ENCODE peak calls at places on chromosomes 6 and 20, in four cellular contexts. B is GM23248, D is mesendoderm, P is adrenal gland. L is an unnamed sample.
A peak's percentile ranks its signal among the peaks of the same experiment; 100 is the strongest.

GRCh38 chr20:25314497-25315417 is 66.9 kb downstream of the PYGB start:
- DNase-seq in B (no peak), P (no peak), D (no peak), L (no peak)

GRCh38 chr6:15879372-15880261 is 216.8 kb upstream of the DTNBP1 start:
- DNase-seq in P (peak; percentile 83), D (no peak), B (peak; percentile 86), L (peak; percentile 68)

GRCh38 chr6:2448826-2449571 is 203.6 kb upstream of the GMDS start:
- DNase-seq in D (peak; percentile 84), P (no peak), B (peak; percentile 84), L (peak; percentile 70)

GRCh38 chr6:47247227-47247797 is 62.4 kb downstream of the TNFRSF21 start:
- DNase-seq in D (no peak), P (no peak), B (peak; percentile 21), L (no peak)

GRCh38 chr20:20214757-20215275 is 153.1 kb upstream of the INSM1 start:
- DNase-seq in B (no peak), D (no peak), P (no peak), L (no peak)

GRCh38 chr6:168161371-168161750 is 82.3 kb upstream of the FRMD1 start:
- DNase-seq in B (no peak), P (no peak), D (no peak), L (no peak)

GRCh38 chr6:137277971-137278602 is 58.9 kb upstream of the IFNGR1 start:
- DNase-seq in P (no peak), D (peak; percentile 95), B (peak; percentile 89), L (peak; percentile 81)

GRCh38 chr6:165653196-165653595 is 9.8 kb downstream of the PDE10A start:
- DNase-seq in B (no peak), P (no peak), D (no peak), L (no peak)

GRCh38 chr6:74741608-74742007 is 464.2 kb downstream of the COL12A1 start:
- DNase-seq in D (no peak), P (no peak), B (no peak), L (no peak)

GRCh38 chr6:14128017-14128416 is 10.4 kb downstream of the CD83 start:
- DNase-seq in P (no peak), B (no peak), D (no peak), L (no peak)

GRCh38 chr20:46683939-46684750 is 5.1 kb downstream of the TP53RK start:
- DNase-seq in B (peak; percentile 85), D (peak; percentile 93), P (peak; percentile 80), L (no peak)

GRCh38 chr6:154928325-154928922 is 66.7 kb upstream of the TIAM2 start:
- DNase-seq in D (peak; percentile 75), P (peak; percentile 50), B (peak; percentile 83), L (peak; percentile 74)

GRCh38 chr20:47785321-47785899 is at the start of gene SULF2:
- DNase-seq in D (peak; percentile 42), B (peak; percentile 36), P (no peak), L (no peak)

GRCh38 chr6:63805808-63806572 is 170.4 kb downstream of the PHF3 start:
- DNase-seq in D (peak; percentile 37), P (peak; percentile 20), B (peak; percentile 88), L (no peak)

GRCh38 chr6:62775427-62776022 is 435.7 kb upstream of the FKBP1C start:
- DNase-seq in P (no peak), D (peak; percentile 47), B (peak; percentile 39), L (no peak)

GRCh38 chr6:56370127-56370540 is 122.8 kb upstream of the COL21A1 start:
- DNase-seq in D (peak; percentile 78), B (peak; percentile 84), P (peak; percentile 53), L (no peak)

GRCh38 chr6:6793388-6794250 is 205.1 kb downstream of the LY86 start:
- DNase-seq in P (no peak), B (no peak), D (no peak), L (no peak)

GRCh38 chr6:30169658-30170614 is 6.6 kb downstream of the TRIM15 start:
- DNase-seq in D (peak; percentile 67), P (no peak), B (peak; percentile 68), L (peak; percentile 44)

GRCh38 chr20:1087311-1087710 is 31.1 kb upstream of the PSMF1 start:
- DNase-seq in B (no peak), P (no peak), D (no peak), L (no peak)

GRCh38 chr6:155510879-155511278 is 55.2 kb upstream of the NOX3 start:
- DNase-seq in P (no peak), D (no peak), B (no peak), L (no peak)

GRCh38 chr6:159466934-159467333 is 226.1 kb downstream of the SOD2 start:
- DNase-seq in D (no peak), P (no peak), B (no peak), L (no peak)

GRCh38 chr20:54203281-54203680 is 4.6 kb upstream of the PFDN4 start:
- DNase-seq in P (no peak), D (no peak), B (no peak), L (no peak)

GRCh38 chr6:165674155-165675029 is 11.4 kb upstream of the PDE10A start:
- DNase-seq in D (no peak), B (no peak), P (no peak), L (no peak)

GRCh38 chr6:74170118-74170517 is 474.1 kb downstream of the CD109 start:
- DNase-seq in P (no peak), D (no peak), B (peak; percentile 45), L (no peak)

GRCh38 chr6:150770631-150771030 is 94.9 kb upstream of the MTHFD1L start:
- DNase-seq in P (no peak), B (peak; percentile 14), D (no peak), L (no peak)

GRCh38 chr6:82348130-82348529 is 15.5 kb upstream of the TPBG start:
- DNase-seq in B (no peak), D (peak; percentile 76), P (no peak), L (no peak)

GRCh38 chr20:19376451-19376971 is 164.1 kb downstream of the SLC24A3 start:
- DNase-seq in B (no peak), D (no peak), P (no peak), L (no peak)

GRCh38 chr6:77447254-77447653 is 16.0 kb downstream of the HTR1B start:
- DNase-seq in P (no peak), D (no peak), B (peak; percentile 58), L (no peak)

GRCh38 chr6:54775586-54775985 is 71.0 kb upstream of the FAM83B start:
- DNase-seq in B (peak; percentile 18), D (no peak), P (no peak), L (no peak)

GRCh38 chr20:46311039-46311650 is 2.8 kb upstream of the CDH22 start:
- DNase-seq in D (no peak), P (no peak), B (peak; percentile 32), L (no peak)

GRCh38 chr6:154951400-154952200 is 43.5 kb upstream of the TIAM2 start:
- DNase-seq in D (no peak), P (no peak), B (no peak), L (no peak)

GRCh38 chr6:12415980-12416598 is 125.9 kb downstream of the EDN1 start:
- DNase-seq in B (no peak), D (no peak), P (no peak), L (no peak)

GRCh38 chr6:158474961-158475343 is 84.9 kb upstream of the TMEM181 start:
- DNase-seq in B (peak; percentile 42), D (no peak), P (no peak), L (no peak)

DNA sequence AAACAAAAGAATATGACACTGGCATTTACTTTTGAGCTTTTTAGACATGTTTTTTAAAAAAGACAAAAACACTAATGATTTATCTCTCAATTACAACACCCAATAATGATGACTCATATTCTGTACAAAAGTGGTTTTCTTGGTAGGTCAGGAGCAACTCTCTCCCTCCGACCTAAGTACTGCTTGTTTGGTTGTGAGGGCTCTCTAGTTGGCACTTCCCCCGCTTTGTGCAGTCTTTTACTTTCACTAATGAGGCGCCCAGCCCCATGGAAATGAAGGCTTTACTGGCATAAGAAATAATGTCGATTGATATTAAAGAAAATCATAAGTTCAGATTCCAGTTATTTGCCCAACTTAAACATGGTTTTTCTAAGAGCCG is 1.3 kb downstream of the KPNA5 start:
- DNase-seq in P (peak; percentile 50), D (peak; percentile 8), B (peak; percentile 56), L (no peak)
- H3K4me3 ChIP-seq in P (peak overlapping the region; percentile 74), D (no peak overlapping the region), B (peak overlapping the region; percentile 87), L (no peak overlapping the region)

DNA sequence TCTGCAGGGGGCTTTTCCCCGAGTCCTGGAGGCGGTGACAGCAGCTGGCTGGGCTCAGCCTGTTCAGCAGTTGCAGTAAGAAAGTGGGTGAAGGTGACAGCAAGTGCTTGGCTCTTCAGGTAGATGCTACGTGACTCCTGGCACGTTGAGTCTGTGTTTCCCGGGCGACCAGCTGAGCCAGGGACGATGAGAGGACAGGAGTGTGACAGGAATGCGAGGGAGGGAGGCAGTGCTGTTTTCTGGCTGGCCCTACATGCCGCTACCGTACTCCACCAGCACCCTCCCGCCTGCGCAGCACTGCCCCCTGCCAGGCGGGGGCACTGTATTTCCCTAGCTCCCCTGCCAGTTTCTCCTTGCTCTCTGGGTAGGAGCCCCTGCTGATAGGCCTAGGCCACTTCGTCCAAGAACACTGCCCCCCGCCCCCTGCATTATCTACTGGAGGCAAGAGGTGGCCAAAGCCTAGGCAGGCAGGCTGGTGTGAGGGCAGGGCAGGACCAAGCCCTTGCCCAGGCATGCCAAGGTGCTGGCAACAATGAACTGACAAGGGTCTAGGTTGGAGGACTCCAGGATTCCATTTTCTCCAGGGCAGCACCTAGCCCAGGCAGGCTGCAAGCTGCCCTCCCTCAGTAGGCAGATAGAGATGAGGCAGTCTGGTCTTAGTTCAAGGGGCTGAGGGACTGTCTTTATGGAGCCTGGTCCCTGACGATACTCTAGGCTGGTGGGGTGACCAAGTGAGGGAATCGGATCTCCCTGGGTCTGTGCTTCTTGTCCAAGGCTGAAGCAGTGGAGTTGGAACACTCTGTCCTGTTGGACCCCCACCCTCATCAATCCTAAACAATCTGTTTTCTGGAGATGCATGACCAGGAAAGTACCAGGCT is 19.2 kb downstream of the MRPS18A start:
- DNase-seq in B (peak; percentile 72), P (peak; percentile 81), D (peak; percentile 92), L (peak; percentile 61)
- H3K27ac ChIP-seq in B (peak overlapping the region; percentile 53), P (peak overlapping the region; percentile 42), D (no peak overlapping the region), L (no peak overlapping the region)

DNA sequence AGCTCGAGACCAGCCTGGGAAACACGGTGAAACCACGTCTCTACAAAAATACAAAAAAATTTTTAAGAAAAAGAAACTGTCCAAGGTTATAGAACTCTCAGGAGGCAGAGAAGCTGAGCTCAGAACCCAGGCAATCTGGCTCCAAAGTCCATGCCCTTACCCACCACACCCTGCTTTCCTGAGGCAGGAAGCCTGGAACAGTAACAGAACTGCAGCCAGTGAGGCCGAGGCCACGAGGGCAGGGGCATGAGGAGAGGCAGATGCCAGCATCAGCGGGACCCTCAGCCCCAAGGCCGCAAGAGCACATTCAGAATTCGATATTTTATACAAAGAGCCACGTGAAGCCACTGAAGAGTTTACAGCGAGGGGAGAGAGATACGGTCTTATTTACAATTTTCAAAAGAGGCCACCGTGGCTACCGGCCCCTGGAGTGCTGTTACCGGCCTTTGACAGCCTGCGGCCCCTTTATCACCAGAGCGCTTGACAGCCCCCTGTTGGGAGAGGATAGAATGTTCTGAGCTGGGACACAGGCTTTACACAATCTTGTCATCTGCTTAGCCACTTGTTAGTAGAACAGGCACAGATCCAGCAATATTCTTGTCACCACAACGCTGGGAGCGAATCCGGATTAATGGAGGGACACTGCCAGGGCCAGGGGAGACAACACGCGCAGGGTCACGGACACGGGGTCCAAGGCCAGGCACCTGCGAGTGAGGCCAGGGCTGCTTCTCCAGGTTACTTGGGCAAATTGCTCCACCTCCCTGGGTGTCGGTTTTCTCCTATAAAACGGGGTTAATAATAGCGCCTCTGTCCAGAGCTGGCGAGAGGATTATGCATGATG is 5.6 kb downstream of the SPATA2 start:
- DNase-seq in P (peak; percentile 76), D (peak; percentile 64), B (no peak), L (no peak)
- H3K4me1 ChIP-seq in P (peaks cover 21% of the 10 kb centered on the region), D (no peaks in the 10 kb centered on the region), B (peaks cover 11% of the 10 kb centered on the region), L (peaks cover 24% of the 10 kb centered on the region)

GRCh38 chr6:138402833-138403187 is 1.2 kb upstream of the HEBP2 start:
- DNase-seq in P (no peak), B (no peak), D (no peak), L (no peak)
- H3K4me3 ChIP-seq in P (no peak overlapping the region), B (peak overlapping the region; percentile 90), D (no peak overlapping the region), L (peak overlapping the region; percentile 74)